ENCODE peak calls at places on chromosomes 4 and X, in eight cellular contexts. One of them, this sample, is unnamed.

GRCh38 chr4:68378226-68378625 is 28.3 kb upstream of the YTHDC1 start:
- DNase-seq in non-pigmented ciliary epithelial cell: no peak
- DNase-seq in SHP77: no peak
- DNase-seq in ovary: no peak
- DNase-seq in heart left ventricle: no peak
- DNase-seq in Calu3: no peak
- DNase-seq in NCI-H2029: no peak
- DNase-seq in central memory CD4-positive, alpha-beta T cell: no peak
- DNase-seq in this sample: no peak

GRCh38 chrX:109818921-109819320 is 85.9 kb upstream of the ACSL4 start:
- DNase-seq in non-pigmented ciliary epithelial cell: no peak
- DNase-seq in ovary: no peak
- DNase-seq in heart left ventricle: no peak
- DNase-seq in NCI-H2029: no peak
- DNase-seq in SHP77: no peak
- DNase-seq in Calu3: no peak
- DNase-seq in central memory CD4-positive, alpha-beta T cell: no peak
- DNase-seq in this sample: no peak

GRCh38 chr4:172680701-172681100 is 487.9 kb upstream of the GALNT7 start:
- DNase-seq in NCI-H2029: no peak
- DNase-seq in heart left ventricle: no peak
- DNase-seq in Calu3: no peak
- DNase-seq in central memory CD4-positive, alpha-beta T cell: no peak
- DNase-seq in SHP77: no peak
- DNase-seq in ovary: no peak
- DNase-seq in non-pigmented ciliary epithelial cell: peak
- DNase-seq in this sample: no peak

GRCh38 chrX:125291124-125291523 is 28.5 kb upstream of the TEX13C start:
- DNase-seq in ovary: no peak
- DNase-seq in non-pigmented ciliary epithelial cell: no peak
- DNase-seq in central memory CD4-positive, alpha-beta T cell: no peak
- DNase-seq in SHP77: no peak
- DNase-seq in Calu3: no peak
- DNase-seq in heart left ventricle: no peak
- DNase-seq in NCI-H2029: no peak
- DNase-seq in this sample: no peak

GRCh38 chrX:34656467-34656841 is 631 bp downstream of the TMEM47 start:
- DNase-seq in NCI-H2029: no peak
- DNase-seq in SHP77: no peak
- DNase-seq in non-pigmented ciliary epithelial cell: no peak
- DNase-seq in Calu3: peak
- DNase-seq in central memory CD4-positive, alpha-beta T cell: no peak
- DNase-seq in ovary: no peak
- DNase-seq in heart left ventricle: no peak
- DNase-seq in this sample: no peak

GRCh38 chrX:51893931-51894696 is 691 bp downstream of the MAGED1 start:
- DNase-seq in ovary: peak
- DNase-seq in NCI-H2029: no peak
- DNase-seq in Calu3: peak
- DNase-seq in SHP77: no peak
- DNase-seq in heart left ventricle: peak
- DNase-seq in non-pigmented ciliary epithelial cell: no peak
- DNase-seq in central memory CD4-positive, alpha-beta T cell: no peak
- DNase-seq in this sample: no peak

GRCh38 chr4:117983541-117984451 is 50.5 kb upstream of the NDST3 start:
- DNase-seq in central memory CD4-positive, alpha-beta T cell: no peak
- DNase-seq in non-pigmented ciliary epithelial cell: peak
- DNase-seq in SHP77: no peak
- DNase-seq in NCI-H2029: no peak
- DNase-seq in heart left ventricle: no peak
- DNase-seq in ovary: no peak
- DNase-seq in Calu3: no peak
- DNase-seq in this sample: no peak

GRCh38 chrX:154696328-154697045 is 43.1 kb upstream of the CTAG2 start:
- DNase-seq in heart left ventricle: no peak
- DNase-seq in Calu3: no peak
- DNase-seq in NCI-H2029: no peak
- DNase-seq in non-pigmented ciliary epithelial cell: no peak
- DNase-seq in ovary: no peak
- DNase-seq in SHP77: no peak
- DNase-seq in central memory CD4-positive, alpha-beta T cell: no peak
- DNase-seq in this sample: no peak

GRCh38 chr4:8192748-8193738 is 6.0 kb upstream of the SH3TC1 start:
- DNase-seq in SHP77: peak
- DNase-seq in ovary: no peak
- DNase-seq in non-pigmented ciliary epithelial cell: no peak
- DNase-seq in central memory CD4-positive, alpha-beta T cell: no peak
- DNase-seq in heart left ventricle: no peak
- DNase-seq in NCI-H2029: peak
- DNase-seq in Calu3: peak
- DNase-seq in this sample: peak

GRCh38 chrX:19332983-19333382 is 10.7 kb upstream of the PDHA1 start:
- DNase-seq in NCI-H2029: no peak
- DNase-seq in Calu3: no peak
- DNase-seq in SHP77: peak
- DNase-seq in ovary: peak
- DNase-seq in heart left ventricle: peak
- DNase-seq in non-pigmented ciliary epithelial cell: no peak
- DNase-seq in central memory CD4-positive, alpha-beta T cell: no peak
- DNase-seq in this sample: no peak

GRCh38 chr4:100356172-100356571 is 161.7 kb downstream of the EMCN start:
- DNase-seq in SHP77: no peak
- DNase-seq in heart left ventricle: no peak
- DNase-seq in non-pigmented ciliary epithelial cell: no peak
- DNase-seq in NCI-H2029: no peak
- DNase-seq in Calu3: no peak
- DNase-seq in ovary: no peak
- DNase-seq in central memory CD4-positive, alpha-beta T cell: no peak
- DNase-seq in this sample: no peak

GRCh38 chr4:15913631-15913970 is 24.9 kb downstream of the FGFBP1 start:
- DNase-seq in ovary: no peak
- DNase-seq in NCI-H2029: no peak
- DNase-seq in Calu3: peak
- DNase-seq in non-pigmented ciliary epithelial cell: peak
- DNase-seq in SHP77: no peak
- DNase-seq in central memory CD4-positive, alpha-beta T cell: no peak
- DNase-seq in heart left ventricle: no peak
- DNase-seq in this sample: no peak

GRCh38 chr4:74045772-74046171 is 7.3 kb upstream of the CXCL3 start:
- DNase-seq in non-pigmented ciliary epithelial cell: no peak
- DNase-seq in NCI-H2029: no peak
- DNase-seq in ovary: no peak
- DNase-seq in heart left ventricle: no peak
- DNase-seq in Calu3: no peak
- DNase-seq in SHP77: no peak
- DNase-seq in central memory CD4-positive, alpha-beta T cell: no peak
- DNase-seq in this sample: no peak